ENCODE peak calls at places on chromosomes 4 and X, in nine cellular contexts. C, K, Z, N, D, S, G, L and T are unnamed samples.

GRCh38 chrX:54166915-54167314 is 16.1 kb downstream of the FAM120C start:
- DNase-seq in C (no peak), K (no peak), Z (no peak), N (no peak), D (no peak), S (no peak), G (no peak), L (no peak), T (no peak)

GRCh38 chrX:140525448-140525847 is 20.6 kb upstream of the SOX3 start:
- DNase-seq in C (no peak), K (peak), Z (no peak), N (no peak), D (no peak), S (no peak), G (no peak), L (no peak), T (no peak)

GRCh38 chrX:115895678-115896329 is 274.7 kb upstream of the AGTR2 start:
- DNase-seq in C (no peak), K (no peak), Z (no peak), N (no peak), D (no peak), S (no peak), G (no peak), L (no peak), T (no peak)

GRCh38 chrX:49037883-49038475 is 5.2 kb downstream of the TFE3 start:
- DNase-seq in C (no peak), K (no peak), Z (no peak), N (no peak), D (no peak), S (no peak), G (no peak), L (no peak), T (no peak)

GRCh38 chr4:4386736-4387392 is at the start of gene NSG1:
- DNase-seq in C (no peak), K (peak), Z (no peak), N (peak), D (no peak), S (peak), G (no peak), L (peak), T (no peak)

GRCh38 chr4:33725861-33726260 is 2518.5 kb downstream of the ARAP2 start:
- DNase-seq in C (no peak), K (no peak), Z (no peak), N (no peak), D (no peak), S (no peak), G (no peak), L (no peak), T (no peak)

GRCh38 chrX:15158736-15159406 is 111.0 kb downstream of the ASB9 start:
- DNase-seq in C (no peak), K (no peak), Z (peak), N (peak), D (no peak), S (peak), G (no peak), L (no peak), T (no peak)

GRCh38 chrX:10173331-10173900 is 16.6 kb downstream of the CLCN4 start:
- DNase-seq in C (no peak), K (peak), Z (no peak), N (no peak), D (peak), S (no peak), G (no peak), L (peak), T (peak)

GRCh38 chr4:24858550-24858949 is 54.3 kb downstream of the CCDC149 start:
- DNase-seq in C (no peak), K (no peak), Z (no peak), N (no peak), D (no peak), S (no peak), G (no peak), L (no peak), T (no peak)

GRCh38 chr4:185112104-185112503 is 31.0 kb upstream of the SLC25A4 start:
- DNase-seq in C (no peak), K (peak), Z (no peak), N (no peak), D (peak), S (no peak), G (no peak), L (no peak), T (no peak)

GRCh38 chr4:147244786-147245185 is 236.1 kb upstream of the EDNRA start:
- DNase-seq in C (no peak), K (no peak), Z (no peak), N (no peak), D (no peak), S (no peak), G (no peak), L (no peak), T (no peak)

GRCh38 chr4:7647932-7648812 is 213.4 kb upstream of the PSAPL1 start:
- DNase-seq in C (no peak), K (peak), Z (no peak), N (no peak), D (no peak), S (no peak), G (no peak), L (no peak), T (no peak)

GRCh38 chr4:107853444-107854325 is 29.0 kb downstream of the SGMS2 start:
- DNase-seq in C (no peak), K (peak), Z (no peak), N (no peak), D (peak), S (no peak), G (no peak), L (no peak), T (peak)

GRCh38 chrX:101931104-101931493 is 728 bp downstream of the ZMAT1 start:
- DNase-seq in C (no peak), K (no peak), Z (no peak), N (no peak), D (no peak), S (no peak), G (no peak), L (no peak), T (no peak)

GRCh38 chr4:53558061-53558801 is 33.1 kb downstream of the LNX1 start:
- DNase-seq in C (no peak), K (peak), Z (no peak), N (no peak), D (peak), S (no peak), G (peak), L (no peak), T (no peak)

GRCh38 chr4:165604181-165604580 is 225.4 kb downstream of the CPE start:
- DNase-seq in C (no peak), K (no peak), Z (no peak), N (no peak), D (no peak), S (no peak), G (peak), L (no peak), T (no peak)